ENCODE peak calls at places on chromosomes 13 and 19, in five cellular contexts. W, G, P, B and U are unnamed samples.

GRCh38 chr19:19547674-19548345 is 9.7 kb downstream of the CILP2 start:
- DNase-seq in W (no peak), G (peak), P (no peak), B (no peak), U (no peak)

GRCh38 chr19:54517483-54517882 is 14.9 kb downstream of the LAIR2 start:
- DNase-seq in W (no peak), G (peak), P (peak), B (no peak), U (peak)

GRCh38 chr13:99269627-99270252 is 11.6 kb upstream of the GPR18 start:
- DNase-seq in W (no peak), G (no peak), P (peak), B (no peak), U (no peak)

GRCh38 chr13:113115363-113116205 is 7.0 kb upstream of the F10 start:
- DNase-seq in W (no peak), G (no peak), P (no peak), B (no peak), U (no peak)

GRCh38 chr19:47123406-47123805 is 7.2 kb upstream of the SAE1 start:
- DNase-seq in W (no peak), G (no peak), P (no peak), B (no peak), U (no peak)

GRCh38 chr13:95180513-95181245 is 120.6 kb downstream of the ABCC4 start:
- DNase-seq in W (no peak), G (no peak), P (no peak), B (no peak), U (no peak)

GRCh38 chr19:29622191-29623070 is 16.3 kb downstream of the POP4 start:
- DNase-seq in W (no peak), G (no peak), P (no peak), B (no peak), U (no peak)

GRCh38 chr19:16143399-16144215 is at the start of gene HSH2D:
- DNase-seq in W (no peak), G (peak), P (no peak), B (peak), U (peak)